ENCODE peak calls at places on chromosomes 5 and 9, in nine cellular contexts. S is stimulated activated naive CD8-positive, alpha-beta T cell treated with anti-CD3 and anti-CD28 coated beads, Interleukin-15, Interleukin-2, amounts not matched to agents 100 U/mL and 50 U/mL, for 24 hours; A is ovary; Z is fibroblast of pulmonary artery; W is uterus; K is activated naive CD4-positive, alpha-beta T cell treated with anti-CD3 and anti-CD28 coated beads for 36 hours; D is Calu3; T is cardiac muscle cell; U is T-helper 2 cell. L is an unnamed sample.

GRCh38 chr9:129697111-129697955 is 31.9 kb downstream of the PRRX2 start:
- DNase-seq in S (peak; percentile 67), A (peak; percentile 66), Z (peak; percentile 52), W (peak; percentile 45), K (peak; percentile 89), D (no peak), T (peak; percentile 75), U (peak; percentile 4), L (no peak)

GRCh38 chr9:37522971-37523370 is 37.2 kb downstream of the POLR1E start:
- DNase-seq in S (no peak), A (no peak), Z (no peak), W (no peak), K (no peak), D (no peak), T (no peak), U (no peak), L (no peak)

GRCh38 chr5:141040763-141041426 is 10.3 kb upstream of the PCDHB1 start:
- DNase-seq in S (peak; percentile 74), A (peak; percentile 89), Z (peak; percentile 62), W (peak; percentile 95), K (peak; percentile 85), D (peak; percentile 98), T (peak; percentile 99), U (peak; percentile 47), L (peak; percentile 93)

GRCh38 chr9:34985311-34985899 is 4.1 kb upstream of the DNAJB5 start:
- DNase-seq in S (peak; percentile 76), A (no peak), Z (peak; percentile 82), W (peak; percentile 54), K (peak; percentile 85), D (peak; percentile 68), T (peak; percentile 84), U (no peak), L (peak; percentile 59)

GRCh38 chr9:79012561-79012960 is 559.2 kb upstream of the TLE4 start:
- DNase-seq in S (no peak), A (no peak), Z (peak; percentile 35), W (no peak), K (no peak), D (no peak), T (no peak), U (no peak), L (no peak)

GRCh38 chr5:135426102-135427082 is 20.8 kb downstream of the DCANP1 start:
- DNase-seq in S (peak; percentile 21), A (no peak), Z (peak; percentile 67), W (no peak), K (peak; percentile 42), D (peak; percentile 59), T (peak; percentile 76), U (no peak), L (peak; percentile 65)

GRCh38 chr9:78745996-78746395 is 449.1 kb downstream of the PSAT1 start:
- DNase-seq in S (no peak), A (no peak), Z (no peak), W (no peak), K (no peak), D (no peak), T (no peak), U (no peak), L (no peak)

GRCh38 chr5:177271113-177271512 is 32.4 kb downstream of the RAB24 start:
- DNase-seq in S (no peak), A (no peak), Z (no peak), W (no peak), K (no peak), D (no peak), T (no peak), U (no peak), L (no peak)

GRCh38 chr9:29006603-29007002 is 1433.3 kb upstream of the C9orf72 start:
- DNase-seq in S (no peak), A (no peak), Z (no peak), W (no peak), K (no peak), D (no peak), T (no peak), U (no peak), L (no peak)

GRCh38 chr5:6508931-6509330 is 60.3 kb downstream of the UBE2QL1 start:
- DNase-seq in S (no peak), A (no peak), Z (no peak), W (no peak), K (no peak), D (no peak), T (no peak), U (no peak), L (no peak)

GRCh38 chr9:136499935-136500910 is 17.4 kb upstream of the SEC16A start:
- DNase-seq in S (no peak), A (no peak), Z (no peak), W (no peak), K (no peak), D (no peak), T (no peak), U (no peak), L (no peak)

GRCh38 chr5:135489466-135490244 is 37.5 kb upstream of the TIFAB start:
- DNase-seq in S (no peak), A (no peak), Z (no peak), W (no peak), K (no peak), D (no peak), T (peak; percentile 24), U (no peak), L (no peak)

GRCh38 chr5:67038817-67039603 is 157.6 kb downstream of the CD180 start:
- DNase-seq in S (no peak), A (no peak), Z (peak; percentile 69), W (no peak), K (no peak), D (no peak), T (peak; percentile 67), U (no peak), L (no peak)

GRCh38 chr9:6007770-6008168 is 7.7 kb downstream of the RANBP6 start:
- DNase-seq in S (peak; percentile 83), A (peak; percentile 90), Z (peak; percentile 55), W (peak; percentile 82), K (peak; percentile 69), D (peak; percentile 73), T (peak; percentile 95), U (peak; percentile 65), L (peak; percentile 27)

GRCh38 chr9:86202338-86202882 is 57.0 kb downstream of the C9orf153 start:
- DNase-seq in S (peak; percentile 6), A (no peak), Z (peak; percentile 63), W (no peak), K (peak; percentile 23), D (peak; percentile 15), T (peak; percentile 56), U (no peak), L (peak; percentile 27)

L was measured in HCT116.